ENCODE peak calls at places on chromosome 1, in nine cellular contexts. One of them, this sample, is unnamed.

GRCh38 chr1:63746129-63746864 is 27.5 kb upstream of the ROR1 start:
- DNase-seq in suprapubic skin: no peak
- DNase-seq in mammary epithelial cell: no peak
- DNase-seq in naive thymus-derived CD4-positive, alpha-beta T cell: no peak
- DNase-seq in choroid plexus epithelial cell: peak
- DNase-seq in A549: no peak
- DNase-seq in GM23248: peak
- DNase-seq in iPS DF 6.9: no peak
- DNase-seq in fibroblast of pulmonary artery: peak
- DNase-seq in this sample: peak

GRCh38 chr1:21030201-21030600 is 146.5 kb downstream of the EIF4G3 start:
- DNase-seq in mammary epithelial cell: no peak
- DNase-seq in naive thymus-derived CD4-positive, alpha-beta T cell: no peak
- DNase-seq in fibroblast of pulmonary artery: no peak
- DNase-seq in choroid plexus epithelial cell: no peak
- DNase-seq in iPS DF 6.9: no peak
- DNase-seq in A549: no peak
- DNase-seq in suprapubic skin: no peak
- DNase-seq in GM23248: no peak
- DNase-seq in this sample: no peak

GRCh38 chr1:154666051-154666793 is 58.2 kb upstream of the ADAR start:
- DNase-seq in fibroblast of pulmonary artery: no peak
- DNase-seq in GM23248: no peak
- DNase-seq in suprapubic skin: no peak
- DNase-seq in mammary epithelial cell: no peak
- DNase-seq in choroid plexus epithelial cell: no peak
- DNase-seq in A549: no peak
- DNase-seq in iPS DF 6.9: no peak
- DNase-seq in naive thymus-derived CD4-positive, alpha-beta T cell: no peak
- DNase-seq in this sample: no peak

GRCh38 chr1:19068639-19069276 is 112.3 kb upstream of the IFFO2 start:
- DNase-seq in GM23248: no peak
- DNase-seq in naive thymus-derived CD4-positive, alpha-beta T cell: no peak
- DNase-seq in fibroblast of pulmonary artery: peak
- DNase-seq in A549: no peak
- DNase-seq in iPS DF 6.9: no peak
- DNase-seq in choroid plexus epithelial cell: no peak
- DNase-seq in mammary epithelial cell: no peak
- DNase-seq in suprapubic skin: no peak
- DNase-seq in this sample: no peak

GRCh38 chr1:168957818-168958217 is 148.7 kb upstream of the ATP1B1 start:
- DNase-seq in naive thymus-derived CD4-positive, alpha-beta T cell: no peak
- DNase-seq in iPS DF 6.9: no peak
- DNase-seq in fibroblast of pulmonary artery: no peak
- DNase-seq in GM23248: no peak
- DNase-seq in mammary epithelial cell: no peak
- DNase-seq in suprapubic skin: no peak
- DNase-seq in choroid plexus epithelial cell: peak
- DNase-seq in A549: no peak
- DNase-seq in this sample: no peak

GRCh38 chr1:109269981-109270622 is 12.8 kb downstream of the PSRC1 start:
- DNase-seq in GM23248: no peak
- DNase-seq in mammary epithelial cell: no peak
- DNase-seq in naive thymus-derived CD4-positive, alpha-beta T cell: no peak
- DNase-seq in A549: no peak
- DNase-seq in suprapubic skin: no peak
- DNase-seq in fibroblast of pulmonary artery: no peak
- DNase-seq in iPS DF 6.9: no peak
- DNase-seq in choroid plexus epithelial cell: no peak
- DNase-seq in this sample: no peak

GRCh38 chr1:45846931-45847330 is 43.5 kb downstream of the MAST2 start:
- DNase-seq in iPS DF 6.9: no peak
- DNase-seq in A549: no peak
- DNase-seq in naive thymus-derived CD4-positive, alpha-beta T cell: no peak
- DNase-seq in suprapubic skin: no peak
- DNase-seq in fibroblast of pulmonary artery: peak
- DNase-seq in GM23248: peak
- DNase-seq in mammary epithelial cell: no peak
- DNase-seq in choroid plexus epithelial cell: no peak
- DNase-seq in this sample: no peak

GRCh38 chr1:230753586-230754251 is 6.5 kb downstream of the CAPN9 start:
- DNase-seq in mammary epithelial cell: peak
- DNase-seq in suprapubic skin: no peak
- DNase-seq in fibroblast of pulmonary artery: peak
- DNase-seq in naive thymus-derived CD4-positive, alpha-beta T cell: no peak
- DNase-seq in A549: no peak
- DNase-seq in iPS DF 6.9: no peak
- DNase-seq in GM23248: no peak
- DNase-seq in choroid plexus epithelial cell: peak
- DNase-seq in this sample: peak

GRCh38 chr1:160859166-160859565 is 3.5 kb downstream of the CD244 start:
- DNase-seq in choroid plexus epithelial cell: no peak
- DNase-seq in A549: no peak
- DNase-seq in mammary epithelial cell: no peak
- DNase-seq in GM23248: no peak
- DNase-seq in naive thymus-derived CD4-positive, alpha-beta T cell: no peak
- DNase-seq in suprapubic skin: no peak
- DNase-seq in fibroblast of pulmonary artery: no peak
- DNase-seq in iPS DF 6.9: no peak
- DNase-seq in this sample: no peak

GRCh38 chr1:218479436-218480115 is 134.4 kb downstream of the TGFB2 start:
- DNase-seq in A549: no peak
- DNase-seq in choroid plexus epithelial cell: peak
- DNase-seq in suprapubic skin: no peak
- DNase-seq in mammary epithelial cell: no peak
- DNase-seq in fibroblast of pulmonary artery: peak
- DNase-seq in GM23248: peak
- DNase-seq in naive thymus-derived CD4-positive, alpha-beta T cell: no peak
- DNase-seq in iPS DF 6.9: no peak
- DNase-seq in this sample: no peak
- H3K4me3 ChIP-seq in A549: no peak
- H3K4me3 ChIP-seq in choroid plexus epithelial cell: no peak
- H3K4me3 ChIP-seq in suprapubic skin: no peak
- H3K4me3 ChIP-seq in mammary epithelial cell: no peak
- H3K4me3 ChIP-seq in fibroblast of pulmonary artery: no peak
- H3K4me3 ChIP-seq in GM23248: no peak
- H3K4me3 ChIP-seq in naive thymus-derived CD4-positive, alpha-beta T cell: no peak
- H3K4me3 ChIP-seq in iPS DF 6.9: no peak
- H3K4me3 ChIP-seq in this sample: no peak

GRCh38 chr1:54945393-54945936 is 35.0 kb upstream of the TMEM61 start:
- DNase-seq in choroid plexus epithelial cell: no peak
- DNase-seq in suprapubic skin: peak
- DNase-seq in iPS DF 6.9: no peak
- DNase-seq in naive thymus-derived CD4-positive, alpha-beta T cell: no peak
- DNase-seq in GM23248: no peak
- DNase-seq in fibroblast of pulmonary artery: no peak
- DNase-seq in mammary epithelial cell: peak
- DNase-seq in A549: no peak
- DNase-seq in this sample: no peak

GRCh38 chr1:54942976-54943375 is 37.5 kb upstream of the TMEM61 start:
- DNase-seq in mammary epithelial cell: no peak
- DNase-seq in A549: no peak
- DNase-seq in fibroblast of pulmonary artery: no peak
- DNase-seq in GM23248: no peak
- DNase-seq in suprapubic skin: no peak
- DNase-seq in naive thymus-derived CD4-positive, alpha-beta T cell: no peak
- DNase-seq in iPS DF 6.9: no peak
- DNase-seq in choroid plexus epithelial cell: no peak
- DNase-seq in this sample: no peak

GRCh38 chr1:54940027-54940426 is 40.4 kb upstream of the TMEM61 start:
- DNase-seq in iPS DF 6.9: no peak
- DNase-seq in choroid plexus epithelial cell: peak
- DNase-seq in mammary epithelial cell: no peak
- DNase-seq in suprapubic skin: no peak
- DNase-seq in naive thymus-derived CD4-positive, alpha-beta T cell: no peak
- DNase-seq in A549: no peak
- DNase-seq in GM23248: no peak
- DNase-seq in fibroblast of pulmonary artery: peak
- DNase-seq in this sample: no peak

GRCh38 chr1:54947540-54947939 is 32.9 kb upstream of the TMEM61 start:
- DNase-seq in A549: no peak
- DNase-seq in mammary epithelial cell: no peak
- DNase-seq in suprapubic skin: no peak
- DNase-seq in choroid plexus epithelial cell: no peak
- DNase-seq in GM23248: no peak
- DNase-seq in fibroblast of pulmonary artery: no peak
- DNase-seq in iPS DF 6.9: no peak
- DNase-seq in naive thymus-derived CD4-positive, alpha-beta T cell: no peak
- DNase-seq in this sample: no peak

GRCh38 chr1:54944610-54945392 is 35.6 kb upstream of the TMEM61 start:
- DNase-seq in suprapubic skin: peak
- DNase-seq in iPS DF 6.9: peak
- DNase-seq in naive thymus-derived CD4-positive, alpha-beta T cell: peak
- DNase-seq in choroid plexus epithelial cell: peak
- DNase-seq in GM23248: peak
- DNase-seq in fibroblast of pulmonary artery: peak
- DNase-seq in mammary epithelial cell: peak
- DNase-seq in A549: peak
- DNase-seq in this sample: peak
- H3K4me3 ChIP-seq in suprapubic skin: no peak
- H3K4me3 ChIP-seq in iPS DF 6.9: no peak
- H3K4me3 ChIP-seq in naive thymus-derived CD4-positive, alpha-beta T cell: no peak
- H3K4me3 ChIP-seq in choroid plexus epithelial cell: no peak
- H3K4me3 ChIP-seq in GM23248: peak
- H3K4me3 ChIP-seq in fibroblast of pulmonary artery: no peak
- H3K4me3 ChIP-seq in mammary epithelial cell: no peak
- H3K4me3 ChIP-seq in A549: no peak
- H3K4me3 ChIP-seq in this sample: no peak

GRCh38 chr1:17798799-17799382 is 43.8 kb downstream of the ACTL8 start:
- DNase-seq in A549: no peak
- DNase-seq in choroid plexus epithelial cell: no peak
- DNase-seq in GM23248: no peak
- DNase-seq in suprapubic skin: no peak
- DNase-seq in iPS DF 6.9: no peak
- DNase-seq in naive thymus-derived CD4-positive, alpha-beta T cell: no peak
- DNase-seq in mammary epithelial cell: no peak
- DNase-seq in fibroblast of pulmonary artery: no peak
- DNase-seq in this sample: no peak

GRCh38 chr1:17799642-17800041 is 44.5 kb downstream of the ACTL8 start:
- DNase-seq in A549: no peak
- DNase-seq in suprapubic skin: no peak
- DNase-seq in iPS DF 6.9: no peak
- DNase-seq in GM23248: no peak
- DNase-seq in choroid plexus epithelial cell: no peak
- DNase-seq in naive thymus-derived CD4-positive, alpha-beta T cell: no peak
- DNase-seq in fibroblast of pulmonary artery: no peak
- DNase-seq in mammary epithelial cell: no peak
- DNase-seq in this sample: no peak

GRCh38 chr1:17802945-17803344 is 47.8 kb downstream of the ACTL8 start:
- DNase-seq in choroid plexus epithelial cell: no peak
- DNase-seq in fibroblast of pulmonary artery: no peak
- DNase-seq in A549: no peak
- DNase-seq in naive thymus-derived CD4-positive, alpha-beta T cell: no peak
- DNase-seq in iPS DF 6.9: no peak
- DNase-seq in mammary epithelial cell: no peak
- DNase-seq in GM23248: no peak
- DNase-seq in suprapubic skin: no peak
- DNase-seq in this sample: no peak

GRCh38 chr1:17798011-17798410 is 42.9 kb downstream of the ACTL8 start:
- DNase-seq in fibroblast of pulmonary artery: no peak
- DNase-seq in mammary epithelial cell: no peak
- DNase-seq in choroid plexus epithelial cell: no peak
- DNase-seq in suprapubic skin: no peak
- DNase-seq in GM23248: no peak
- DNase-seq in iPS DF 6.9: no peak
- DNase-seq in naive thymus-derived CD4-positive, alpha-beta T cell: no peak
- DNase-seq in A549: no peak
- DNase-seq in this sample: no peak

GRCh38 chr1:17802164-17802563 is 47.0 kb downstream of the ACTL8 start:
- DNase-seq in A549: no peak
- DNase-seq in mammary epithelial cell: no peak
- DNase-seq in GM23248: peak
- DNase-seq in choroid plexus epithelial cell: peak
- DNase-seq in iPS DF 6.9: no peak
- DNase-seq in fibroblast of pulmonary artery: peak
- DNase-seq in suprapubic skin: no peak
- DNase-seq in naive thymus-derived CD4-positive, alpha-beta T cell: no peak
- DNase-seq in this sample: no peak
- H3K4me3 ChIP-seq in A549: no peak
- H3K4me3 ChIP-seq in mammary epithelial cell: no peak
- H3K4me3 ChIP-seq in GM23248: no peak
- H3K4me3 ChIP-seq in choroid plexus epithelial cell: no peak
- H3K4me3 ChIP-seq in iPS DF 6.9: no peak
- H3K4me3 ChIP-seq in fibroblast of pulmonary artery: no peak
- H3K4me3 ChIP-seq in suprapubic skin: no peak
- H3K4me3 ChIP-seq in naive thymus-derived CD4-positive, alpha-beta T cell: no peak
- H3K4me3 ChIP-seq in this sample: no peak

GRCh38 chr1:53703174-53703573 is 35.8 kb downstream of the GLIS1 start:
- DNase-seq in GM23248: no peak
- DNase-seq in fibroblast of pulmonary artery: no peak
- DNase-seq in A549: no peak
- DNase-seq in suprapubic skin: no peak
- DNase-seq in naive thymus-derived CD4-positive, alpha-beta T cell: no peak
- DNase-seq in mammary epithelial cell: no peak
- DNase-seq in iPS DF 6.9: no peak
- DNase-seq in choroid plexus epithelial cell: no peak
- DNase-seq in this sample: no peak

GRCh38 chr1:53704304-53704703 is 34.7 kb downstream of the GLIS1 start:
- DNase-seq in suprapubic skin: peak
- DNase-seq in mammary epithelial cell: no peak
- DNase-seq in choroid plexus epithelial cell: no peak
- DNase-seq in GM23248: no peak
- DNase-seq in iPS DF 6.9: no peak
- DNase-seq in A549: no peak
- DNase-seq in fibroblast of pulmonary artery: no peak
- DNase-seq in naive thymus-derived CD4-positive, alpha-beta T cell: no peak
- DNase-seq in this sample: no peak

GRCh38 chr1:53704804-53705445 is 34.0 kb downstream of the GLIS1 start:
- DNase-seq in iPS DF 6.9: no peak
- DNase-seq in mammary epithelial cell: no peak
- DNase-seq in choroid plexus epithelial cell: no peak
- DNase-seq in suprapubic skin: peak
- DNase-seq in naive thymus-derived CD4-positive, alpha-beta T cell: no peak
- DNase-seq in A549: no peak
- DNase-seq in fibroblast of pulmonary artery: no peak
- DNase-seq in GM23248: no peak
- DNase-seq in this sample: peak

GRCh38 chr1:53706356-53706755 is 32.6 kb downstream of the GLIS1 start:
- DNase-seq in iPS DF 6.9: no peak
- DNase-seq in suprapubic skin: peak
- DNase-seq in naive thymus-derived CD4-positive, alpha-beta T cell: no peak
- DNase-seq in A549: no peak
- DNase-seq in choroid plexus epithelial cell: no peak
- DNase-seq in mammary epithelial cell: no peak
- DNase-seq in GM23248: no peak
- DNase-seq in fibroblast of pulmonary artery: no peak
- DNase-seq in this sample: no peak

DNA sequence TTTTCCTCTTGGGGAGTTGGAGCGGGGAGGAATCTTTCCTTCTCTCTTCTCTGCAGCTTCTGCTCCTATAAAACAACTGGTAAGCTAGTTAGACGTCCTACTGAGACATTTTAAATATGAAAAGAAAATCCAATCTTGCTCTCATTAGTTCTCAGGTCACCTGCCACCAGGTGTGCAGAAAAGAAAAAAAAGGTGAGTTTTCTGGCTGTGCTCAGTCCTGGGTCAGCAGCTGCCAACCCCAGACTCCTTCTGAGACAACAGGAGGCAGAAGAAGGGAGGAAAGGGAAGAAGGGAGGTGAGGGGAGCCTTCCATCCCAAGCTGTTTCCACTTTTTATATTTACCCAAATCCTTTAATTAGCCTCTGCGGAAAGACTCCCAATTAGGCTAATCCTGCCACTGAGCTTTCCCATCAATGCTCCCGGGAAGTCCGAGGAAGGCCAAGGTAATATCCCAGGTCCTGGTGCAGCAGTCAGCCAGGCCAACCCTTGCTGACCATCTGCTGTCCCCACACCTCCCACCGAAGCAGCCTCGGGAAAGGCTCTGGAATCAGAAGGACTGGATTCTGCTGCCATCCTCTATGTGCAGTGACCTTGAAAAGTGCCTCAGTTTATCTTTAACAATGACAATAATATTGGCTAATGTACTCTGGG is 33.4 kb downstream of the GLIS1 start:
- DNase-seq in A549: no peak
- DNase-seq in choroid plexus epithelial cell: no peak
- DNase-seq in mammary epithelial cell: no peak
- DNase-seq in naive thymus-derived CD4-positive, alpha-beta T cell: no peak
- DNase-seq in iPS DF 6.9: no peak
- DNase-seq in GM23248: no peak
- DNase-seq in suprapubic skin: peak
- DNase-seq in fibroblast of pulmonary artery: no peak
- DNase-seq in this sample: no peak
- H3K4me3 ChIP-seq in A549: no peak
- H3K4me3 ChIP-seq in choroid plexus epithelial cell: no peak
- H3K4me3 ChIP-seq in mammary epithelial cell: no peak
- H3K4me3 ChIP-seq in naive thymus-derived CD4-positive, alpha-beta T cell: no peak
- H3K4me3 ChIP-seq in iPS DF 6.9: no peak
- H3K4me3 ChIP-seq in GM23248: no peak
- H3K4me3 ChIP-seq in suprapubic skin: no peak
- H3K4me3 ChIP-seq in fibroblast of pulmonary artery: no peak
- H3K4me3 ChIP-seq in this sample: no peak